ENCODE peak calls at places on chromosome 2, in six cellular contexts. G is HCT116; O is dorsolateral prefrontal cortex; J is endothelial cell of umbilical vein; X is body of pancreas; R is CD8-positive, alpha-beta T cell. K is an unnamed sample.

GRCh38 chr2:240785424-240786335 is 34.3 kb downstream of the KIF1A start:
- DNase-seq in J (no peak), X (no peak), G (no peak), O (no peak), R (no peak), K (no peak)

GRCh38 chr2:40639294-40639693 is 187.4 kb upstream of the SLC8A1 start:
- DNase-seq in G (no peak), J (no peak), R (no peak), X (no peak), O (no peak), K (no peak)

GRCh38 chr2:69113627-69114026 is 100.6 kb downstream of the ANTXR1 start:
- DNase-seq in O (no peak), J (no peak), R (no peak), X (no peak), G (no peak), K (no peak)

GRCh38 chr2:96921561-96922303 is 51.9 kb upstream of the SEMA4C start:
- DNase-seq in X (no peak), J (no peak), G (no peak), O (no peak), R (no peak), K (no peak)

GRCh38 chr2:228180126-228181097 is 1.1 kb downstream of the SPHKAP start:
- DNase-seq in O (no peak), J (no peak), G (no peak), X (no peak), R (no peak), K (peak)

GRCh38 chr2:96315400-96316071 is 9.6 kb upstream of the ITPRIPL1 start:
- DNase-seq in X (no peak), G (no peak), R (peak), O (no peak), J (peak), K (peak)

GRCh38 chr2:239644016-239644415 is 243.2 kb upstream of the HDAC4 start:
- DNase-seq in J (no peak), R (no peak), O (no peak), X (no peak), G (no peak), K (peak)

GRCh38 chr2:10448646-10449480 is 736 bp upstream of the ODC1 start:
- DNase-seq in J (peak), R (peak), O (peak), X (peak), G (peak), K (peak)

GRCh38 chr2:144950874-144951560 is 431.1 kb upstream of the ZEB2 start:
- DNase-seq in G (peak), O (no peak), J (no peak), R (no peak), X (no peak), K (peak)

GRCh38 chr2:3266727-3267548 is 110.7 kb downstream of the EIPR1 start:
- DNase-seq in X (no peak), J (no peak), G (no peak), O (no peak), R (no peak), K (no peak)
- H3K4me3 ChIP-seq in X (no peak), J (no peak), G (no peak), O (no peak), R (no peak), K (no peak)

GRCh38 chr2:190183535-190183934 is 121.0 kb upstream of the MSTN start:
- DNase-seq in O (no peak), R (no peak), J (no peak), G (no peak), X (no peak), K (no peak)
- TF ChIP-seq CTCF in O (peak), R (no peak), J (no peak), G (no peak), X (no peak), K (no peak)

GRCh38 chr2:111119847-111120252 is 864 bp upstream of the BCL2L11 start:
- DNase-seq in O (no peak), J (no peak), X (no peak), R (peak), G (no peak), K (no peak)
- H3K4me3 ChIP-seq in O (peak), J (peak), X (peak), R (peak), G (peak), K (peak)

GRCh38 chr2:233061591-233062446 is 1.7 kb downstream of the INPP5D start:
- DNase-seq in J (peak), R (no peak), X (peak), G (no peak), O (peak), K (peak)
- TF ChIP-seq CTCF in J (peak), R (no peak), X (no peak), G (peak), O (no peak), K (peak)

GRCh38 chr2:36885605-36886004 is 80.7 kb downstream of the STRN start:
- DNase-seq in G (no peak), J (no peak), X (no peak), R (no peak), O (no peak), K (no peak)

GRCh38 chr2:36886664-36887063 is 79.7 kb downstream of the STRN start:
- DNase-seq in G (no peak), O (no peak), J (peak), R (no peak), X (no peak), K (peak)

GRCh38 chr2:36892805-36893204 is 73.5 kb downstream of the STRN start:
- DNase-seq in X (peak), J (no peak), R (no peak), G (no peak), O (no peak), K (no peak)

DNA sequence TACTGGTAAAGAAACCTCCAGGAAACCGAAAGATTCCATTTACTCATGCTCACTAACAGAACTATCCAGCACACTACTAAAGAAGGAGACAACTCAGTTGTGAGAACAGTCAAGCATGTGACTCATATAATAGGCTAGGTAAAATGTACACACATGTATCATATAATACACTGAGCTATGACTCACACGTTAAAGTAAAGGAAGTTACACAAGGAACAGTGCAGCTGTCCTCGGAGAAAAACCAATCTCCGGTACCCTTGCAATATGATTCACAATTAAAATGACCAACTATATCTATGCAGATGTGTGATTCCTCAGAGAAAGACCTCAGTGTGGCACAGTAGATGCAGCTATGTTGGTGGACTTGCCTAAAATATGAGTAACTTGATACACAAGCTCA is 76.6 kb downstream of the STRN start:
- DNase-seq in R (no peak), J (peak), O (no peak), G (peak), X (no peak), K (peak)
- H3K4me3 ChIP-seq in R (no peak), J (no peak), O (no peak), G (no peak), X (no peak), K (no peak)

DNA sequence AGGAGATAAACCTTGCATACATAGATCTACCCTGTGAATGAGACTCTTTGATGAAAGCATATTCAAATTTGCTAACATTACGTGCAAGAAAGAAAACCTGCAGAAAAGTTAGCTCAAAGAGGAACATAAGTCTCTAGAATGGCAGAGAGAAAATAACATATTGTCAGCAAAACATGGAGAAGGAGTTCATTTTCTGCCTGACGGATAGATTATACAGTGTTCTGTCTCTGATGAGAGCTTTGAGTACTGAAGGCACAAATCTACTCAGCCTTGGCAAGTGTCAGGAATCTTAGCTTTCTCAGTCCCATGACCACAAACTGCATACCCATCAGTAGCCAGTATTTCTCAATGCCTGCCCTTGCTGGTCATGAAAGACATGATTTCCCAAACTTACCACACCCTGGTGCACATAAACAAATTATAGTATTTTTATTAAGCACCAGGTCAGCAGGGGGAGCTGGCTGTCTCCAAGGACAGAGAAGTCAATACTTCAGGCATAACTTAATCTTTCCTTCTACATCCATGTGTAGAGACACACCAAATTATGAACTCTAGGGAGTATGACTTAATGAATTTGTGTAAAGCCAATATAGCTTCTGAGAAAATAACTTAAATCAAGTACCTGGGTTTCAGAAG is 401.2 kb upstream of the SOX11 start:
- DNase-seq in O (no peak), G (no peak), X (no peak), R (no peak), J (no peak), K (no peak)
- TF ChIP-seq CTCF in O (no peak), G (no peak), X (peak), R (no peak), J (no peak), K (no peak)

DNA sequence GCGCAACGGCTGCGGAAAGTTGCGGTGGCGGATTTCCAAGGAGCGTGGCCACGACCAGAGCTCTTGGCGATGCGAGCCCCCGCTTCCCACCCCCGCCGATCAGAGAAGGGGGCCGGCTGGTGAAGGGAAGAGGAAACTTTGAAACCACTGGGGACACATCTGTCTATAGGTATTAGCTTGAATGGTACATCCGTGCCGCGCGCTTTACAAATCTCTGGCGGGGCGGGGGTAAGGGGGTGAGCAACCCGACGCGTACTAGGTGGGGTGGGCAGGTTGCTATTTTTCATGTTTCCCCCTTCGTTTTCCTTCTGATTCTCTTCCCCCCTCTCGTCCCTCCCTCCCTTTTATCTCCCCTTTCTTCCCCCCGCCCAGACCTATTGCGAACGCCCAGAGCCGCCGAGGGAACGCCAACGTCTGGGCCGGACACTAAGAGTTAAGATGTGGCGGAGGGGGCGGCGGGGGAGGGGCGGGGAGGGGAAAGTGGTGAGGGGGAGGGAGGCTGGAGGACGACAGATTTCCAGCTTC is 452 bp upstream of the POU3F3 start:
- DNase-seq in G (no peak), J (no peak), X (no peak), R (no peak), O (no peak), K (no peak)
- H3K4me3 ChIP-seq in G (no peak), J (no peak), X (no peak), R (peak), O (peak), K (no peak)

DNA sequence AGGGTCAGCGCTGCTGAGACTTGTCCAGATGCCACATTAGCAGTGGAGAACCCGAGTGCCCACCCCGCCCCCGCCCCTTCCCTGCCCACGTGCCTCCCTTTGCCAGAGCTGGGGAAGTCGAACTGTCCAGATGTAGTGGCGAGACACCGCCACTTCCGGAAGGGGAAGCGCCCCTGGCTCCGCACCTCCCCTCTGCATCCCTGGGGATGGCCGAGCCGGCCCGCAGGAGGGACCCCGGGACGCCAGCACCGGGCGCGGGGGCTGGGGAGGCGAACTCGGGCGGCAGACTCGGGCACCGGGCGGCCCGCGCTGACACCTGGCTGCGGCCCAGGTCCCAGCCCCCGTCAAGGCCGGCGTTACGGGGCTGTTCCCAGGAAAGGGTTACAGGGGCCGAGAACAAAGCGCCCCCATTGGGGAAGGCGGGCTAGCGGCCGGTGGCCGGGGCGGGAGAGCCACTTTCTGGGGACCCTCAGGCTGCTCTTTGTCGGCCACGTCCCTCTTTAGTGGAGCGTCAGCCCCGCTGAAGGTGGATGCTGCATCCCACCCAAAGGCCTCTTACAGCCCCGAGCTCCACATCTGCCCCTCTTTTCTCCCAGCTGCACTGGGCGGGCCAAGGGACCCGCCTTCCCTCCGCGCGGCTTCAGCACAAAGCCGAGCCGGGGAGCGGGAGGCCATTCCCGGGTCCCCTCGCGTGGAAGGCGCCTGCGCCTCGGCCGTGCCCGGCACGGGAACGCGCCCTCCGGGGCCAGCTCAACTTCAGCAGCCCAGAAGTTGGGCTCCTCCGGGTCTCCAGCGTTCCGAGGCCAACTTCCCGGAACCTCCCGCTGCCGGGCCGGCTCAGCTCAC is 1.4 kb downstream of the SDC1 start:
- DNase-seq in R (no peak), X (peak), O (no peak), G (no peak), J (peak), K (peak)
- TF ChIP-seq CTCF in R (no peak), X (peak), O (no peak), G (no peak), J (no peak), K (no peak)

DNA sequence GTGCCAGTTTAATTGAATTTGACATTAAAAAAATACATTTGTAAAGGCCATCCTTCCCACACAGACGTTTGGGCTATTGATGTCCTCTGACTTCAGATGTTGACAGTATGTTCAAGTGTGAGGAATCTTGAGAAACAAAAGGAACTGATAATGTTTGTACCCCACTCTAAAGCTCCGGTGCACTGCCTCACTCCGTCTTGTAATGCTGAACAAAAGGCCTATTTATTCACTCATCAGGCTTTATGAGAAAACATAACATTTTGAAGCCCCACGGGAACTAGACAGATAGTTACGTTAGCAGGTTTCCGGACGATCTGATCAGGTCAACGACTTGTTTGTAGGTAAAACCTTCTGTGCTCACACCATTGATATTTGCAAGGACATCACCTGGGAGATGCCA is 13.6 kb downstream of the CYTIP start:
- DNase-seq in X (no peak), G (no peak), R (no peak), J (no peak), O (no peak), K (no peak)
- H3K4me3 ChIP-seq in X (no peak), G (no peak), R (no peak), J (no peak), O (no peak), K (no peak)

K was measured in cardiac fibroblast.